ENCODE peak calls at places on chromosomes 7 and 10, in four cellular contexts. One of them, this sample, is unnamed.

GRCh38 chr10:24947304-24948097 is 4.9 kb downstream of the PRTFDC1 start:
- DNase-seq in H9: no peak
- DNase-seq in AG09319: no peak
- DNase-seq in renal cortical epithelial cell: peak
- DNase-seq in this sample: no peak

GRCh38 chr7:150787321-150788281 is 12.6 kb downstream of the TMEM176B start:
- DNase-seq in AG09319: no peak
- DNase-seq in renal cortical epithelial cell: no peak
- DNase-seq in H9: no peak
- DNase-seq in this sample: no peak

GRCh38 chr7:121449304-121449703 is 53.2 kb upstream of the FAM3C start:
- DNase-seq in H9: no peak
- DNase-seq in renal cortical epithelial cell: peak
- DNase-seq in AG09319: no peak
- DNase-seq in this sample: no peak

GRCh38 chr10:31146496-31147219 is 115.0 kb upstream of the ZNF438 start:
- DNase-seq in AG09319: no peak
- DNase-seq in H9: no peak
- DNase-seq in renal cortical epithelial cell: peak
- DNase-seq in this sample: no peak

GRCh38 chr10:70193391-70193844 is 23.1 kb upstream of the SAR1A start:
- DNase-seq in renal cortical epithelial cell: peak
- DNase-seq in AG09319: no peak
- DNase-seq in H9: no peak
- DNase-seq in this sample: no peak

GRCh38 chr10:72274730-72275350 is 1.1 kb downstream of the DDIT4 start:
- DNase-seq in AG09319: no peak
- DNase-seq in H9: peak
- DNase-seq in renal cortical epithelial cell: no peak
- DNase-seq in this sample: no peak

GRCh38 chr10:63593576-63593975 is 72.4 kb downstream of the REEP3 start:
- DNase-seq in renal cortical epithelial cell: no peak
- DNase-seq in AG09319: no peak
- DNase-seq in H9: no peak
- DNase-seq in this sample: no peak

GRCh38 chr7:118525020-118525419 is 300.5 kb downstream of the ANKRD7 start:
- DNase-seq in AG09319: no peak
- DNase-seq in H9: no peak
- DNase-seq in renal cortical epithelial cell: no peak
- DNase-seq in this sample: no peak

GRCh38 chr10:60040003-60040662 is 133.8 kb upstream of the CCDC6 start:
- DNase-seq in renal cortical epithelial cell: no peak
- DNase-seq in H9: no peak
- DNase-seq in AG09319: no peak
- DNase-seq in this sample: no peak

GRCh38 chr7:27866256-27866655 is 126.3 kb downstream of the TAX1BP1 start:
- DNase-seq in AG09319: no peak
- DNase-seq in renal cortical epithelial cell: no peak
- DNase-seq in H9: no peak
- DNase-seq in this sample: no peak

GRCh38 chr10:6694447-6695155 is 114.5 kb upstream of the PRKCQ start:
- DNase-seq in renal cortical epithelial cell: peak
- DNase-seq in AG09319: no peak
- DNase-seq in H9: no peak
- DNase-seq in this sample: no peak

GRCh38 chr10:101070098-101070497 is 8.3 kb downstream of the KAZALD1 start:
- DNase-seq in renal cortical epithelial cell: no peak
- DNase-seq in AG09319: no peak
- DNase-seq in H9: no peak
- DNase-seq in this sample: no peak

GRCh38 chr10:63547628-63548356 is 26.6 kb downstream of the REEP3 start:
- DNase-seq in renal cortical epithelial cell: peak
- DNase-seq in AG09319: no peak
- DNase-seq in H9: no peak
- DNase-seq in this sample: no peak

GRCh38 chr7:116239019-116239418 is 28.7 kb downstream of the TES start:
- DNase-seq in renal cortical epithelial cell: no peak
- DNase-seq in AG09319: no peak
- DNase-seq in H9: no peak
- DNase-seq in this sample: no peak

GRCh38 chr7:146499970-146500369 is 383.4 kb downstream of the CNTNAP2 start:
- DNase-seq in renal cortical epithelial cell: no peak
- DNase-seq in AG09319: no peak
- DNase-seq in H9: no peak
- DNase-seq in this sample: no peak

GRCh38 chr10:46559231-46559671 is 2.8 kb upstream of the GPRIN2 start:
- DNase-seq in H9: no peak
- DNase-seq in AG09319: no peak
- DNase-seq in renal cortical epithelial cell: no peak
- DNase-seq in this sample: no peak

GRCh38 chr7:1085910-1086421 is 1.9 kb upstream of the GPER1 start:
- DNase-seq in AG09319: no peak
- DNase-seq in H9: no peak
- DNase-seq in renal cortical epithelial cell: no peak
- DNase-seq in this sample: no peak

GRCh38 chr10:3848768-3849643 is 64.0 kb upstream of the KLF6 start:
- DNase-seq in renal cortical epithelial cell: no peak
- DNase-seq in H9: no peak
- DNase-seq in AG09319: no peak
- DNase-seq in this sample: no peak

GRCh38 chr7:140403878-140404564 is at the start of gene RAB19:
- DNase-seq in H9: peak
- DNase-seq in renal cortical epithelial cell: peak
- DNase-seq in AG09319: no peak
- DNase-seq in this sample: no peak

GRCh38 chr7:87926581-87927461 is 7.2 kb upstream of the ADAM22 start:
- DNase-seq in renal cortical epithelial cell: peak
- DNase-seq in AG09319: no peak
- DNase-seq in H9: peak
- DNase-seq in this sample: no peak

GRCh38 chr10:132907901-132908620 is 34.3 kb downstream of the CFAP46 start:
- DNase-seq in AG09319: no peak
- DNase-seq in renal cortical epithelial cell: no peak
- DNase-seq in H9: no peak
- DNase-seq in this sample: no peak

GRCh38 chr10:77837248-77837924 is 89.2 kb downstream of the DLG5 start:
- DNase-seq in renal cortical epithelial cell: no peak
- DNase-seq in AG09319: no peak
- DNase-seq in H9: peak
- DNase-seq in this sample: no peak

GRCh38 chr10:95655571-95656290 is 780 bp downstream of the ALDH18A1 start:
- DNase-seq in renal cortical epithelial cell: peak
- DNase-seq in AG09319: no peak
- DNase-seq in H9: no peak
- DNase-seq in this sample: no peak

GRCh38 chr10:47421057-47421952 is 37.2 kb upstream of the ZNF488 start:
- DNase-seq in AG09319: no peak
- DNase-seq in renal cortical epithelial cell: peak
- DNase-seq in H9: no peak
- DNase-seq in this sample: no peak

GRCh38 chr10:112230325-112230988 is 46.9 kb upstream of the GPAM start:
- DNase-seq in AG09319: no peak
- DNase-seq in renal cortical epithelial cell: peak
- DNase-seq in H9: no peak
- DNase-seq in this sample: no peak

GRCh38 chr7:156261581-156261980 is 379.0 kb upstream of the RNF32 start:
- DNase-seq in renal cortical epithelial cell: no peak
- DNase-seq in AG09319: no peak
- DNase-seq in H9: no peak
- DNase-seq in this sample: no peak

GRCh38 chr7:155796381-155797261 is 15.6 kb downstream of the SHH start:
- DNase-seq in renal cortical epithelial cell: no peak
- DNase-seq in AG09319: no peak
- DNase-seq in H9: peak
- DNase-seq in this sample: no peak

GRCh38 chr10:3955954-3956617 is 171.1 kb upstream of the KLF6 start:
- DNase-seq in renal cortical epithelial cell: no peak
- DNase-seq in AG09319: no peak
- DNase-seq in H9: peak
- DNase-seq in this sample: no peak

GRCh38 chr7:27170936-27171635 is 3.0 kb downstream of the HOXA10 start:
- DNase-seq in H9: peak
- DNase-seq in renal cortical epithelial cell: no peak
- DNase-seq in AG09319: no peak
- DNase-seq in this sample: no peak

GRCh38 chr10:93417264-93417663 is 64.9 kb downstream of the MYOF start:
- DNase-seq in AG09319: no peak
- DNase-seq in H9: no peak
- DNase-seq in renal cortical epithelial cell: no peak
- DNase-seq in this sample: no peak

GRCh38 chr10:80196270-80196949 is 8.9 kb downstream of the ANXA11 start:
- DNase-seq in renal cortical epithelial cell: peak
- DNase-seq in AG09319: no peak
- DNase-seq in H9: no peak
- DNase-seq in this sample: no peak

GRCh38 chr7:47804767-47805545 is 143.3 kb downstream of the PKD1L1 start:
- DNase-seq in renal cortical epithelial cell: peak
- DNase-seq in H9: no peak
- DNase-seq in AG09319: no peak
- DNase-seq in this sample: no peak

GRCh38 chr7:34036069-34036920 is 131.0 kb downstream of the BMPER start:
- DNase-seq in renal cortical epithelial cell: no peak
- DNase-seq in H9: no peak
- DNase-seq in AG09319: no peak
- DNase-seq in this sample: no peak

GRCh38 chr10:102781921-102782542 is 38.3 kb downstream of the WBP1L start:
- DNase-seq in AG09319: no peak
- DNase-seq in H9: no peak
- DNase-seq in renal cortical epithelial cell: no peak
- DNase-seq in this sample: no peak